ENCODE peak calls at places on chromosomes 5 and 9, in six cellular contexts. One of them, this sample, is unnamed.

GRCh38 chr5:170333161-170333909 is 35.8 kb upstream of the LCP2 start:
- DNase-seq in T-helper 2 cell: peak
- DNase-seq in NCI-H2081: no peak
- DNase-seq in lower leg skin: no peak
- DNase-seq in HT1080: no peak
- DNase-seq in fibroblast of pulmonary artery: no peak
- DNase-seq in this sample: peak

GRCh38 chr9:116515541-116515940 is 171.6 kb upstream of the TRIM32 start:
- DNase-seq in T-helper 2 cell: no peak
- DNase-seq in NCI-H2081: no peak
- DNase-seq in lower leg skin: no peak
- DNase-seq in HT1080: no peak
- DNase-seq in fibroblast of pulmonary artery: no peak
- DNase-seq in this sample: no peak

GRCh38 chr5:140432212-140432611 is 30.6 kb downstream of the ANKHD1 start:
- DNase-seq in T-helper 2 cell: no peak
- DNase-seq in NCI-H2081: no peak
- DNase-seq in lower leg skin: no peak
- DNase-seq in HT1080: no peak
- DNase-seq in fibroblast of pulmonary artery: no peak
- DNase-seq in this sample: no peak

GRCh38 chr5:126965061-126965475 is 65.3 kb downstream of the MARCHF3 start:
- DNase-seq in T-helper 2 cell: no peak
- DNase-seq in NCI-H2081: no peak
- DNase-seq in lower leg skin: no peak
- DNase-seq in HT1080: peak
- DNase-seq in fibroblast of pulmonary artery: peak
- DNase-seq in this sample: peak

GRCh38 chr9:113467183-113467582 is 3.7 kb downstream of the RGS3 start:
- DNase-seq in T-helper 2 cell: no peak
- DNase-seq in NCI-H2081: no peak
- DNase-seq in lower leg skin: no peak
- DNase-seq in HT1080: no peak
- DNase-seq in fibroblast of pulmonary artery: no peak
- DNase-seq in this sample: no peak

GRCh38 chr5:95913663-95914062 is 48.0 kb downstream of the ELL2 start:
- DNase-seq in T-helper 2 cell: no peak
- DNase-seq in NCI-H2081: no peak
- DNase-seq in lower leg skin: no peak
- DNase-seq in HT1080: no peak
- DNase-seq in fibroblast of pulmonary artery: no peak
- DNase-seq in this sample: no peak

GRCh38 chr5:1415059-1415425 is 30.2 kb downstream of the SLC6A3 start:
- DNase-seq in T-helper 2 cell: no peak
- DNase-seq in NCI-H2081: no peak
- DNase-seq in lower leg skin: no peak
- DNase-seq in HT1080: no peak
- DNase-seq in fibroblast of pulmonary artery: no peak
- DNase-seq in this sample: no peak

GRCh38 chr9:77887660-77888059 is 144.0 kb downstream of the GNAQ start:
- DNase-seq in T-helper 2 cell: no peak
- DNase-seq in NCI-H2081: no peak
- DNase-seq in lower leg skin: no peak
- DNase-seq in HT1080: no peak
- DNase-seq in fibroblast of pulmonary artery: no peak
- DNase-seq in this sample: no peak

GRCh38 chr5:11477786-11478185 is 426.5 kb downstream of the CTNND2 start:
- DNase-seq in T-helper 2 cell: no peak
- DNase-seq in NCI-H2081: no peak
- DNase-seq in lower leg skin: no peak
- DNase-seq in HT1080: no peak
- DNase-seq in fibroblast of pulmonary artery: no peak
- DNase-seq in this sample: no peak

GRCh38 chr9:86445636-86446035 is 91.4 kb upstream of the TUT7 start:
- DNase-seq in T-helper 2 cell: no peak
- DNase-seq in NCI-H2081: no peak
- DNase-seq in lower leg skin: no peak
- DNase-seq in HT1080: no peak
- DNase-seq in fibroblast of pulmonary artery: no peak
- DNase-seq in this sample: no peak

GRCh38 chr9:137370865-137371520 is 52.0 kb downstream of the EXD3 start:
- DNase-seq in T-helper 2 cell: no peak
- DNase-seq in NCI-H2081: no peak
- DNase-seq in lower leg skin: no peak
- DNase-seq in HT1080: no peak
- DNase-seq in fibroblast of pulmonary artery: no peak
- DNase-seq in this sample: peak

GRCh38 chr5:39599721-39600431 is 175.1 kb upstream of the DAB2 start:
- DNase-seq in T-helper 2 cell: peak
- DNase-seq in NCI-H2081: peak
- DNase-seq in lower leg skin: no peak
- DNase-seq in HT1080: peak
- DNase-seq in fibroblast of pulmonary artery: peak
- DNase-seq in this sample: peak

GRCh38 chr9:19485193-19485592 is 76.4 kb downstream of the ACER2 start:
- DNase-seq in T-helper 2 cell: no peak
- DNase-seq in NCI-H2081: no peak
- DNase-seq in lower leg skin: no peak
- DNase-seq in HT1080: no peak
- DNase-seq in fibroblast of pulmonary artery: no peak
- DNase-seq in this sample: no peak

GRCh38 chr9:109311731-109312130 is 9.1 kb downstream of the EPB41L4B start:
- DNase-seq in T-helper 2 cell: peak
- DNase-seq in NCI-H2081: no peak
- DNase-seq in lower leg skin: no peak
- DNase-seq in HT1080: peak
- DNase-seq in fibroblast of pulmonary artery: no peak
- DNase-seq in this sample: no peak

GRCh38 chr9:121778252-121779225 is 127.1 kb downstream of the DAB2IP start:
- DNase-seq in T-helper 2 cell: no peak
- DNase-seq in NCI-H2081: no peak
- DNase-seq in lower leg skin: no peak
- DNase-seq in HT1080: no peak
- DNase-seq in fibroblast of pulmonary artery: peak
- DNase-seq in this sample: peak

GRCh38 chr5:124234022-124234899 is 512.2 kb downstream of the ZNF608 start:
- DNase-seq in T-helper 2 cell: no peak
- DNase-seq in NCI-H2081: no peak
- DNase-seq in lower leg skin: no peak
- DNase-seq in HT1080: no peak
- DNase-seq in fibroblast of pulmonary artery: peak
- DNase-seq in this sample: no peak

GRCh38 chr9:98074119-98074990 is 17.8 kb downstream of the NANS start:
- DNase-seq in T-helper 2 cell: peak
- DNase-seq in NCI-H2081: peak
- DNase-seq in lower leg skin: peak
- DNase-seq in HT1080: peak
- DNase-seq in fibroblast of pulmonary artery: peak
- DNase-seq in this sample: peak

GRCh38 chr5:134226441-134227192 is 744 bp upstream of the PPP2CA start:
- DNase-seq in T-helper 2 cell: peak
- DNase-seq in NCI-H2081: no peak
- DNase-seq in lower leg skin: no peak
- DNase-seq in HT1080: no peak
- DNase-seq in fibroblast of pulmonary artery: peak
- DNase-seq in this sample: no peak

GRCh38 chr9:137428841-137429545 is 5.8 kb downstream of the NOXA1 start:
- DNase-seq in T-helper 2 cell: no peak
- DNase-seq in NCI-H2081: no peak
- DNase-seq in lower leg skin: no peak
- DNase-seq in HT1080: no peak
- DNase-seq in fibroblast of pulmonary artery: no peak
- DNase-seq in this sample: no peak

GRCh38 chr9:136001231-136001630 is 40.1 kb upstream of the UBAC1 start:
- DNase-seq in T-helper 2 cell: no peak
- DNase-seq in NCI-H2081: no peak
- DNase-seq in lower leg skin: no peak
- DNase-seq in HT1080: no peak
- DNase-seq in fibroblast of pulmonary artery: no peak
- DNase-seq in this sample: no peak

GRCh38 chr9:34451545-34451944 is 6.8 kb downstream of the FAM219A start:
- DNase-seq in T-helper 2 cell: peak
- DNase-seq in NCI-H2081: no peak
- DNase-seq in lower leg skin: no peak
- DNase-seq in HT1080: peak
- DNase-seq in fibroblast of pulmonary artery: no peak
- DNase-seq in this sample: no peak